ENCODE peak calls at places on chromosomes 13 and 19, in five cellular contexts. One of them, this sample, is unnamed.

GRCh38 chr19:48397636-48398328 is 4.3 kb downstream of the GRIN2D start:
- DNase-seq in uterus: no peak
- DNase-seq in testis: no peak
- DNase-seq in SK-N-SH: no peak
- DNase-seq in body of pancreas: no peak
- DNase-seq in this sample: no peak

GRCh38 chr19:10478903-10479384 is 24.2 kb downstream of the KEAP1 start:
- DNase-seq in uterus: peak; percentile 95
- DNase-seq in testis: peak; percentile 95
- DNase-seq in SK-N-SH: peak; percentile 90
- DNase-seq in body of pancreas: peak; percentile 96
- DNase-seq in this sample: peak; percentile 91

GRCh38 chr13:96020155-96020575 is 33.0 kb downstream of the UGGT2 start:
- DNase-seq in uterus: no peak
- DNase-seq in testis: peak; percentile 49
- DNase-seq in SK-N-SH: peak; percentile 56
- DNase-seq in body of pancreas: peak; percentile 72
- DNase-seq in this sample: no peak

GRCh38 chr19:35084078-35084762 is 31.4 kb upstream of the FXYD3 start:
- DNase-seq in uterus: no peak
- DNase-seq in testis: no peak
- DNase-seq in SK-N-SH: no peak
- DNase-seq in body of pancreas: no peak
- DNase-seq in this sample: no peak

GRCh38 chr19:30662211-30662861 is 290.2 kb downstream of the ZNF536 start:
- DNase-seq in uterus: no peak
- DNase-seq in testis: no peak
- DNase-seq in SK-N-SH: no peak
- DNase-seq in body of pancreas: peak; percentile 68
- DNase-seq in this sample: no peak

GRCh38 chr13:33284916-33285315 is 639 bp downstream of the STARD13 start:
- DNase-seq in uterus: no peak
- DNase-seq in testis: no peak
- DNase-seq in SK-N-SH: no peak
- DNase-seq in body of pancreas: no peak
- DNase-seq in this sample: no peak

GRCh38 chr13:98454389-98454881 is 122.5 kb downstream of the STK24 start:
- DNase-seq in uterus: no peak
- DNase-seq in testis: peak; percentile 53
- DNase-seq in SK-N-SH: no peak
- DNase-seq in body of pancreas: no peak
- DNase-seq in this sample: no peak

GRCh38 chr19:31497709-31498108 is 148.5 kb upstream of the TSHZ3 start:
- DNase-seq in uterus: no peak
- DNase-seq in testis: no peak
- DNase-seq in SK-N-SH: no peak
- DNase-seq in body of pancreas: no peak
- DNase-seq in this sample: no peak

GRCh38 chr19:49585023-49585422 is 3.9 kb downstream of the PRRG2 start:
- DNase-seq in uterus: no peak
- DNase-seq in testis: no peak
- DNase-seq in SK-N-SH: peak; percentile 54
- DNase-seq in body of pancreas: no peak
- DNase-seq in this sample: no peak

GRCh38 chr13:24032252-24032651 is 128.3 kb upstream of the SPATA13 start:
- DNase-seq in uterus: no peak
- DNase-seq in testis: no peak
- DNase-seq in SK-N-SH: no peak
- DNase-seq in body of pancreas: no peak
- DNase-seq in this sample: no peak

GRCh38 chr13:60267498-60268202 is 103.9 kb upstream of the DIAPH3 start:
- DNase-seq in uterus: no peak
- DNase-seq in testis: peak; percentile 54
- DNase-seq in SK-N-SH: no peak
- DNase-seq in body of pancreas: peak; percentile 78
- DNase-seq in this sample: no peak

GRCh38 chr13:39401756-39402155 is 201.2 kb downstream of the LHFPL6 start:
- DNase-seq in uterus: no peak
- DNase-seq in testis: no peak
- DNase-seq in SK-N-SH: no peak
- DNase-seq in body of pancreas: no peak
- DNase-seq in this sample: no peak

GRCh38 chr13:112905990-112906641 is 62.9 kb upstream of the MCF2L start:
- DNase-seq in uterus: no peak
- DNase-seq in testis: no peak
- DNase-seq in SK-N-SH: no peak
- DNase-seq in body of pancreas: no peak
- DNase-seq in this sample: peak; percentile 17

GRCh38 chr13:112194167-112194530 is 127.2 kb downstream of the SOX1 start:
- DNase-seq in uterus: no peak
- DNase-seq in testis: no peak
- DNase-seq in SK-N-SH: no peak
- DNase-seq in body of pancreas: no peak
- DNase-seq in this sample: no peak

GRCh38 chr13:40483601-40484000 is 182.8 kb downstream of the FOXO1 start:
- DNase-seq in uterus: no peak
- DNase-seq in testis: no peak
- DNase-seq in SK-N-SH: no peak
- DNase-seq in body of pancreas: peak; percentile 51
- DNase-seq in this sample: no peak

GRCh38 chr13:52345631-52346251 is 60.2 kb downstream of the THSD1 start:
- DNase-seq in uterus: no peak
- DNase-seq in testis: no peak
- DNase-seq in SK-N-SH: no peak
- DNase-seq in body of pancreas: no peak
- DNase-seq in this sample: no peak

GRCh38 chr13:23754506-23754905 is 134.7 kb downstream of the MIPEP start:
- DNase-seq in uterus: no peak
- DNase-seq in testis: peak; percentile 76
- DNase-seq in SK-N-SH: no peak
- DNase-seq in body of pancreas: no peak
- DNase-seq in this sample: no peak

GRCh38 chr19:10752237-10752912 is 34.5 kb downstream of the DNM2 start:
- DNase-seq in uterus: no peak
- DNase-seq in testis: peak; percentile 50
- DNase-seq in SK-N-SH: no peak
- DNase-seq in body of pancreas: no peak
- DNase-seq in this sample: no peak

GRCh38 chr19:48868196-48868886 is at the start of gene PLEKHA4:
- DNase-seq in uterus: peak; percentile 80
- DNase-seq in testis: peak; percentile 76
- DNase-seq in SK-N-SH: peak; percentile 63
- DNase-seq in body of pancreas: peak; percentile 44
- DNase-seq in this sample: peak; percentile 88

GRCh38 chr13:21673592-21674270 is 2.9 kb downstream of the FGF9 start:
- DNase-seq in uterus: no peak
- DNase-seq in testis: peak; percentile 62
- DNase-seq in SK-N-SH: peak; percentile 83
- DNase-seq in body of pancreas: peak; percentile 73
- DNase-seq in this sample: no peak

GRCh38 chr13:48954086-48954485 is 21.6 kb upstream of the FNDC3A start:
- DNase-seq in uterus: no peak
- DNase-seq in testis: no peak
- DNase-seq in SK-N-SH: no peak
- DNase-seq in body of pancreas: no peak
- DNase-seq in this sample: no peak

GRCh38 chr13:69903081-69903480 is 204.5 kb upstream of the ATXN8OS start:
- DNase-seq in uterus: no peak
- DNase-seq in testis: no peak
- DNase-seq in SK-N-SH: no peak
- DNase-seq in body of pancreas: no peak
- DNase-seq in this sample: no peak

GRCh38 chr13:29850213-29850898 is at the start of gene UBL3:
- DNase-seq in uterus: peak; percentile 98
- DNase-seq in testis: peak; percentile 98
- DNase-seq in SK-N-SH: peak; percentile 97
- DNase-seq in body of pancreas: peak; percentile 98
- DNase-seq in this sample: peak; percentile 96

GRCh38 chr13:72716776-72717175 is 10.7 kb downstream of the MZT1 start:
- DNase-seq in uterus: no peak
- DNase-seq in testis: no peak
- DNase-seq in SK-N-SH: no peak
- DNase-seq in body of pancreas: no peak
- DNase-seq in this sample: no peak

GRCh38 chr19:36009633-36010379 is 1.2 kb upstream of the SYNE4 start:
- DNase-seq in uterus: no peak
- DNase-seq in testis: no peak
- DNase-seq in SK-N-SH: no peak
- DNase-seq in body of pancreas: no peak
- DNase-seq in this sample: peak; percentile 45

GRCh38 chr19:14566712-14567077 is 5.2 kb downstream of the NDUFB7 start:
- DNase-seq in uterus: no peak
- DNase-seq in testis: no peak
- DNase-seq in SK-N-SH: no peak
- DNase-seq in body of pancreas: no peak
- DNase-seq in this sample: no peak

GRCh38 chr19:35348909-35349611 is 1.4 kb downstream of the FFAR1 start:
- DNase-seq in uterus: no peak
- DNase-seq in testis: peak; percentile 62
- DNase-seq in SK-N-SH: no peak
- DNase-seq in body of pancreas: no peak
- DNase-seq in this sample: peak; percentile 87

GRCh38 chr13:23960566-23961156 is 63.4 kb upstream of the C1QTNF9B start:
- DNase-seq in uterus: no peak
- DNase-seq in testis: no peak
- DNase-seq in SK-N-SH: no peak
- DNase-seq in body of pancreas: peak; percentile 31
- DNase-seq in this sample: no peak

GRCh38 chr13:108961542-108962125 is 332.2 kb downstream of the MYO16 start:
- DNase-seq in uterus: no peak
- DNase-seq in testis: no peak
- DNase-seq in SK-N-SH: peak; percentile 63
- DNase-seq in body of pancreas: no peak
- DNase-seq in this sample: no peak

GRCh38 chr19:31099470-31100190 is 249.6 kb downstream of the TSHZ3 start:
- DNase-seq in uterus: no peak
- DNase-seq in testis: no peak
- DNase-seq in SK-N-SH: peak; percentile 29
- DNase-seq in body of pancreas: no peak
- DNase-seq in this sample: no peak

GRCh38 chr13:33087091-33087490 is 70.9 kb downstream of the KL start:
- DNase-seq in uterus: no peak
- DNase-seq in testis: no peak
- DNase-seq in SK-N-SH: no peak
- DNase-seq in body of pancreas: no peak
- DNase-seq in this sample: no peak

GRCh38 chr19:30253581-30253996 is 118.6 kb upstream of the ZNF536 start:
- DNase-seq in uterus: no peak
- DNase-seq in testis: peak; percentile 23
- DNase-seq in SK-N-SH: peak; percentile 42
- DNase-seq in body of pancreas: no peak
- DNase-seq in this sample: no peak

GRCh38 chr13:21071894-21072293 is 10.5 kb upstream of the LATS2 start:
- DNase-seq in uterus: no peak
- DNase-seq in testis: no peak
- DNase-seq in SK-N-SH: no peak
- DNase-seq in body of pancreas: no peak
- DNase-seq in this sample: no peak

GRCh38 chr19:44255705-44256411 is 3.8 kb upstream of the ZNF233 start:
- DNase-seq in uterus: no peak
- DNase-seq in testis: no peak
- DNase-seq in SK-N-SH: no peak
- DNase-seq in body of pancreas: no peak
- DNase-seq in this sample: no peak

GRCh38 chr19:38319421-38320258 is at the start of gene KCNK6:
- DNase-seq in uterus: peak; percentile 40
- DNase-seq in testis: peak; percentile 54
- DNase-seq in SK-N-SH: peak; percentile 72
- DNase-seq in body of pancreas: peak; percentile 63
- DNase-seq in this sample: peak; percentile 64
- H3K4me1 ChIP-seq in uterus: no peaks in the 10 kb centered on the region
- H3K4me1 ChIP-seq in testis: peaks cover 24% of the 10 kb centered on the region
- H3K4me1 ChIP-seq in SK-N-SH: no peaks in the 10 kb centered on the region
- H3K4me1 ChIP-seq in body of pancreas: peaks cover 40% of the 10 kb centered on the region
- H3K4me1 ChIP-seq in this sample: peaks cover 13% of the 10 kb centered on the region

GRCh38 chr19:38647966-38648788 is 728 bp downstream of the ACTN4 start:
- DNase-seq in uterus: no peak
- DNase-seq in testis: no peak
- DNase-seq in SK-N-SH: peak; percentile 49
- DNase-seq in body of pancreas: no peak
- DNase-seq in this sample: no peak

GRCh38 chr19:38648789-38649304 is 1.4 kb downstream of the ACTN4 start:
- DNase-seq in uterus: no peak
- DNase-seq in testis: no peak
- DNase-seq in SK-N-SH: no peak
- DNase-seq in body of pancreas: no peak
- DNase-seq in this sample: no peak

GRCh38 chr19:38650180-38650775 is 2.8 kb downstream of the ACTN4 start:
- DNase-seq in uterus: no peak
- DNase-seq in testis: no peak
- DNase-seq in SK-N-SH: no peak
- DNase-seq in body of pancreas: peak; percentile 39
- DNase-seq in this sample: no peak

GRCh38 chr19:38650911-38651584 is 3.6 kb downstream of the ACTN4 start:
- DNase-seq in uterus: peak; percentile 84
- DNase-seq in testis: no peak
- DNase-seq in SK-N-SH: no peak
- DNase-seq in body of pancreas: no peak
- DNase-seq in this sample: no peak

GRCh38 chr19:38649305-38650179 is 2.1 kb downstream of the ACTN4 start:
- DNase-seq in uterus: peak; percentile 72
- DNase-seq in testis: no peak
- DNase-seq in SK-N-SH: no peak
- DNase-seq in body of pancreas: peak; percentile 83
- DNase-seq in this sample: no peak
- H3K4me1 ChIP-seq in uterus: peaks cover 11% of the 10 kb centered on the region
- H3K4me1 ChIP-seq in testis: peaks cover 59% of the 10 kb centered on the region
- H3K4me1 ChIP-seq in SK-N-SH: peaks cover 37% of the 10 kb centered on the region
- H3K4me1 ChIP-seq in body of pancreas: peaks cover 59% of the 10 kb centered on the region
- H3K4me1 ChIP-seq in this sample: peaks cover 31% of the 10 kb centered on the region

DNA sequence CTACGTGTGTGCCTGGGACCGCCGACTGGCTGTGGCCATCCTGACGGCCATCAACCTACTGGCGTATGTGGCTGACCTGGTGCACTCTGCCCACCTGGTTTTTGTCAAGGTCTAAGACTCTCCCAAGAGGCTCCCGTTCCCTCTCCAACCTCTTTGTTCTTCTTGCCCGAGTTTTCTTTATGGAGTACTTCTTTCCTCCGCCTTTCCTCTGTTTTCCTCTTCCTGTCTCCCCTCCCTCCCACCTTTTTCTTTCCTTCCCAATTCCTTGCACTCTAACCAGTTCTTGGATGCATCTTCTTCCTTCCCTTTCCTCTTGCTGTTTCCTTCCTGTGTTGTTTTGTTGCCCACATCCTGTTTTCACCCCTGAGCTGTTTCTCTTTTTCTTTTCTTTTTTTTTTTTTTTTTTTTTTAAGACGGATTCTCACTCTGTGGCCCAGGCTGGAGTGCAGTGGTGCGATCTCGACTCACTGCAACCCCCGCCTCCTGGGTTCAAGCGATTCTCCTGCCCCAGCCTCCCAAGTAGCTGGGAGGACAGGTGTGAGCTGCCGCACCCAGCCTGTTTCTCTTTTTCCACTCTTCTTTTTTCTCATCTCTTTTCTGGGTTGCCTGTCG is 6.8 kb downstream of the MYADM start:
- DNase-seq in uterus: no peak
- DNase-seq in testis: no peak
- DNase-seq in SK-N-SH: no peak
- DNase-seq in body of pancreas: no peak
- DNase-seq in this sample: no peak
- H3K4me1 ChIP-seq in uterus: no peaks in the 10 kb centered on the region
- H3K4me1 ChIP-seq in testis: peaks cover 12% of the 10 kb centered on the region
- H3K4me1 ChIP-seq in SK-N-SH: no peaks in the 10 kb centered on the region
- H3K4me1 ChIP-seq in body of pancreas: peaks cover 22% of the 10 kb centered on the region
- H3K4me1 ChIP-seq in this sample: peaks cover 7% of the 10 kb centered on the region

GRCh38 chr13:25876256-25876655 is 175.6 kb downstream of the SHISA2 start:
- DNase-seq in uterus: no peak
- DNase-seq in testis: no peak
- DNase-seq in SK-N-SH: no peak
- DNase-seq in body of pancreas: no peak
- DNase-seq in this sample: no peak
- H3K4me1 ChIP-seq in uterus: no peaks in the 10 kb centered on the region
- H3K4me1 ChIP-seq in testis: no peaks in the 10 kb centered on the region
- H3K4me1 ChIP-seq in SK-N-SH: no peaks in the 10 kb centered on the region
- H3K4me1 ChIP-seq in body of pancreas: no peaks in the 10 kb centered on the region
- H3K4me1 ChIP-seq in this sample: no peaks in the 10 kb centered on the region